ENCODE peak calls at places on chromosome 13, in ten cellular contexts. C is RWPE1; G is Daoy; R is Kasumi-1; U is T-cell; E is aorta; J is NCI-H2107; N is OCI-LY7; P is activated T-helper 1 cell treated with anti-CD3 and anti-CD28 coated beads, Interleukin-12 subunit alpha, Interleukin-12 subunit beta, Interleukin-2, Interleukin-4 antibody, amounts not matched to agents 30 ng/mL and 10 ng/mL and 1 ng/mL, durations not matched to agents 14 hours and 24 hours and 36 hours; B is osteocyte. D is an unnamed sample.

GRCh38 chr13:59450218-59450617 is 713.5 kb downstream of the DIAPH3 start:
- DNase-seq in C (no peak), G (no peak), R (no peak), U (no peak), E (no peak), J (no peak), N (no peak), P (no peak), B (no peak), D (no peak)

GRCh38 chr13:33611016-33611805 is 206.7 kb upstream of the RFC3 start:
- DNase-seq in C (no peak), G (peak), R (no peak), U (peak), E (peak), J (peak), N (no peak), P (no peak), B (no peak), D (no peak)

GRCh38 chr13:108044929-108045328 is 170.4 kb downstream of the LIG4 start:
- DNase-seq in C (no peak), G (no peak), R (no peak), U (no peak), E (no peak), J (no peak), N (no peak), P (no peak), B (no peak), D (no peak)

GRCh38 chr13:75480691-75481175 is 1.2 kb downstream of the TBC1D4 start:
- DNase-seq in C (peak), G (peak), R (peak), U (no peak), E (peak), J (no peak), N (peak), P (peak), B (no peak), D (no peak)

GRCh38 chr13:19153782-19154450 is 27.7 kb downstream of the TUBA3C start:
- DNase-seq in C (no peak), G (no peak), R (peak), U (no peak), E (no peak), J (no peak), N (no peak), P (no peak), B (no peak), D (no peak)

GRCh38 chr13:48778551-48779088 is 124.9 kb downstream of the CYSLTR2 start:
- DNase-seq in C (no peak), G (no peak), R (no peak), U (no peak), E (no peak), J (no peak), N (no peak), P (no peak), B (no peak), D (no peak)

GRCh38 chr13:87087741-87088140 is 583.4 kb upstream of the SLITRK5 start:
- DNase-seq in C (no peak), G (no peak), R (no peak), U (no peak), E (no peak), J (no peak), N (no peak), P (no peak), B (no peak), D (no peak)

GRCh38 chr13:114110091-114110829 is 22.2 kb downstream of the RASA3 start:
- DNase-seq in C (no peak), G (no peak), R (peak), U (peak), E (peak), J (no peak), N (peak), P (peak), B (no peak), D (no peak)

GRCh38 chr13:75850915-75851314 is 214.8 kb downstream of the LMO7 start:
- DNase-seq in C (no peak), G (no peak), R (no peak), U (no peak), E (no peak), J (no peak), N (no peak), P (no peak), B (no peak), D (no peak)

GRCh38 chr13:98401936-98402335 is 175.0 kb downstream of the STK24 start:
- DNase-seq in C (no peak), G (no peak), R (no peak), U (no peak), E (no peak), J (peak), N (no peak), P (no peak), B (no peak), D (no peak)

GRCh38 chr13:50386527-50387123 is 371.4 kb downstream of the KCNRG start:
- DNase-seq in C (no peak), G (no peak), R (no peak), U (no peak), E (no peak), J (no peak), N (no peak), P (no peak), B (no peak), D (no peak)

GRCh38 chr13:110380359-110381028 is 73.4 kb downstream of the COL4A2 start:
- DNase-seq in C (no peak), G (peak), R (no peak), U (no peak), E (no peak), J (no peak), N (no peak), P (no peak), B (no peak), D (no peak)

GRCh38 chr13:31234729-31235128 is 35.0 kb downstream of the B3GLCT start:
- DNase-seq in C (no peak), G (no peak), R (peak), U (no peak), E (no peak), J (no peak), N (peak), P (no peak), B (no peak), D (no peak)

GRCh38 chr13:79782541-79783216 is 301.7 kb downstream of the NDFIP2 start:
- DNase-seq in C (peak), G (peak), R (no peak), U (no peak), E (peak), J (no peak), N (no peak), P (no peak), B (no peak), D (no peak)

GRCh38 chr13:45705936-45706335 is 3.8 kb downstream of the CBY2 start:
- DNase-seq in C (no peak), G (no peak), R (no peak), U (no peak), E (no peak), J (no peak), N (peak), P (no peak), B (no peak), D (peak)

GRCh38 chr13:26895808-26896466 is 135.4 kb upstream of the GPR12 start:
- DNase-seq in C (no peak), G (no peak), R (no peak), U (no peak), E (no peak), J (no peak), N (no peak), P (no peak), B (no peak), D (no peak)

GRCh38 chr13:30920162-30920561 is 12.3 kb upstream of the TEX26 start:
- DNase-seq in C (no peak), G (no peak), R (no peak), U (no peak), E (no peak), J (no peak), N (no peak), P (no peak), B (no peak), D (no peak)

GRCh38 chr13:22938576-22938975 is 242.2 kb upstream of the SGCG start:
- DNase-seq in C (no peak), G (no peak), R (no peak), U (no peak), E (no peak), J (no peak), N (no peak), P (no peak), B (peak), D (no peak)

GRCh38 chr13:107545946-107546502 is 669.3 kb downstream of the LIG4 start:
- DNase-seq in C (no peak), G (no peak), R (no peak), U (no peak), E (no peak), J (peak), N (no peak), P (no peak), B (no peak), D (no peak)

GRCh38 chr13:22915442-22916082 is 265.2 kb upstream of the SGCG start:
- DNase-seq in C (peak), G (peak), R (no peak), U (no peak), E (peak), J (no peak), N (peak), P (no peak), B (no peak), D (no peak)

GRCh38 chr13:31334994-31335549 is 135.3 kb downstream of the B3GLCT start:
- DNase-seq in C (no peak), G (no peak), R (no peak), U (no peak), E (no peak), J (no peak), N (no peak), P (no peak), B (no peak), D (no peak)

GRCh38 chr13:26735677-26736076 is 24.9 kb downstream of the GPR12 start:
- DNase-seq in C (no peak), G (no peak), R (no peak), U (no peak), E (no peak), J (no peak), N (no peak), P (no peak), B (no peak), D (no peak)

GRCh38 chr13:76976488-76976887 is 15.4 kb upstream of the CLN5 start:
- DNase-seq in C (no peak), G (peak), R (no peak), U (no peak), E (no peak), J (no peak), N (no peak), P (no peak), B (no peak), D (no peak)

GRCh38 chr13:106318941-106319411 is 216.5 kb downstream of the EFNB2 start:
- DNase-seq in C (peak), G (peak), R (peak), U (no peak), E (no peak), J (no peak), N (no peak), P (no peak), B (no peak), D (no peak)

GRCh38 chr13:33271759-33272158 is 13.8 kb downstream of the STARD13 start:
- DNase-seq in C (no peak), G (no peak), R (no peak), U (no peak), E (no peak), J (no peak), N (no peak), P (no peak), B (no peak), D (no peak)

GRCh38 chr13:39310961-39311360 is 272.7 kb downstream of the NHLRC3 start:
- DNase-seq in C (no peak), G (no peak), R (no peak), U (no peak), E (no peak), J (no peak), N (no peak), P (no peak), B (no peak), D (no peak)

GRCh38 chr13:98105929-98106336 is 37.0 kb upstream of the FARP1 start:
- DNase-seq in C (no peak), G (peak), R (no peak), U (no peak), E (no peak), J (no peak), N (no peak), P (no peak), B (no peak), D (no peak)

GRCh38 chr13:76816394-76816793 is 69.8 kb downstream of the KCTD12 start:
- DNase-seq in C (no peak), G (no peak), R (no peak), U (no peak), E (no peak), J (no peak), N (no peak), P (no peak), B (no peak), D (no peak)

GRCh38 chr13:26897706-26898550 is 137.3 kb upstream of the GPR12 start:
- DNase-seq in C (no peak), G (no peak), R (no peak), U (no peak), E (no peak), J (no peak), N (no peak), P (no peak), B (no peak), D (no peak)

GRCh38 chr13:83992566-83993358 is 110.5 kb upstream of the SLITRK1 start:
- DNase-seq in C (no peak), G (no peak), R (no peak), U (no peak), E (no peak), J (no peak), N (no peak), P (no peak), B (no peak), D (no peak)

GRCh38 chr13:102225892-102226291 is 176.0 kb downstream of the FGF14 start:
- DNase-seq in C (no peak), G (no peak), R (no peak), U (no peak), E (no peak), J (no peak), N (no peak), P (no peak), B (no peak), D (no peak)

GRCh38 chr13:112572408-112572807 is 15.5 kb downstream of the TUBGCP3 start:
- DNase-seq in C (no peak), G (no peak), R (no peak), U (no peak), E (no peak), J (no peak), N (no peak), P (no peak), B (no peak), D (no peak)

GRCh38 chr13:80245162-80245733 is 95.7 kb downstream of the SPRY2 start:
- DNase-seq in C (no peak), G (no peak), R (no peak), U (no peak), E (no peak), J (no peak), N (no peak), P (no peak), B (no peak), D (no peak)

GRCh38 chr13:19632915-19633339 is 532 bp upstream of the MPHOSPH8 start:
- DNase-seq in C (no peak), G (no peak), R (peak), U (no peak), E (no peak), J (no peak), N (no peak), P (no peak), B (no peak), D (no peak)

GRCh38 chr13:59861676-59862075 is 302.1 kb downstream of the DIAPH3 start:
- DNase-seq in C (no peak), G (no peak), R (no peak), U (no peak), E (no peak), J (no peak), N (no peak), P (no peak), B (no peak), D (no peak)